ENCODE peak calls at places on chromosomes 13 and 19, in four cellular contexts. Q is SK-N-SH, D is GM12878, J is K562. A is an unnamed sample.

GRCh38 chr13:28717170-28717569 is 1.6 kb downstream of the SLC46A3 start:
- DNase-seq in D (no peak), J (no peak), Q (no peak), A (no peak)

GRCh38 chr19:17415107-17415506 is 4.7 kb upstream of the MVB12A start:
- DNase-seq in J (no peak), D (no peak), Q (no peak), A (no peak)

GRCh38 chr13:60090579-60090978 is 73.1 kb downstream of the DIAPH3 start:
- DNase-seq in D (no peak), J (no peak), Q (no peak), A (no peak)

GRCh38 chr13:64928704-64929499 is 2301.2 kb downstream of the PCDH9 start:
- DNase-seq in J (no peak), Q (no peak), D (no peak), A (no peak)

GRCh38 chr19:8641908-8642547 is 11.6 kb downstream of the NFILZ start:
- DNase-seq in J (peak), Q (peak), D (no peak), A (peak)

GRCh38 chr19:28012361-28012760 is 1200.6 kb downstream of the UQCRFS1 start:
- DNase-seq in Q (peak), J (peak), D (no peak), A (no peak)

GRCh38 chr13:27500806-27501534 is 50.6 kb upstream of the MTIF3 start:
- DNase-seq in Q (no peak), J (no peak), D (no peak), A (no peak)

GRCh38 chr19:6413291-6413690 is 11.3 kb downstream of the KHSRP start:
- DNase-seq in J (no peak), Q (peak), D (no peak), A (no peak)

GRCh38 chr19:41353466-41354342 is at the start of gene TGFB1:
- DNase-seq in Q (peak), J (peak), D (peak), A (peak)

GRCh38 chr19:54469496-54469934 is 3.6 kb downstream of the CDC42EP5 start:
- DNase-seq in J (peak), Q (no peak), D (no peak), A (no peak)

GRCh38 chr19:35987571-35987896 is 7.5 kb upstream of the SDHAF1 start:
- DNase-seq in D (no peak), J (no peak), Q (no peak), A (no peak)

GRCh38 chr19:32309711-32310390 is 35.6 kb upstream of the ZNF507 start:
- DNase-seq in Q (no peak), D (no peak), J (no peak), A (no peak)

GRCh38 chr13:107551521-107551920 is 663.8 kb downstream of the LIG4 start:
- DNase-seq in J (no peak), D (no peak), Q (no peak), A (no peak)

GRCh38 chr19:21568816-21569496 is 63.6 kb downstream of the ZNF429 start:
- DNase-seq in Q (no peak), J (no peak), D (no peak), A (no peak)

GRCh38 chr13:32314968-32315254 is 252 bp downstream of the ZAR1L start:
- DNase-seq in D (no peak), Q (peak), J (peak), A (peak)

GRCh38 chr13:75785130-75785529 is 149.0 kb downstream of the LMO7 start:
- DNase-seq in D (no peak), J (no peak), Q (no peak), A (no peak)

GRCh38 chr19:42207767-42208259 is 9.7 kb downstream of the DEDD2 start:
- DNase-seq in J (peak), Q (no peak), D (no peak), A (no peak)

GRCh38 chr19:23507441-23507840 is 112.2 kb upstream of the ZNF91 start:
- DNase-seq in Q (no peak), J (no peak), D (no peak), A (no peak)

GRCh38 chr13:21124853-21125252 is 51.5 kb downstream of the SKA3 start:
- DNase-seq in D (no peak), J (no peak), Q (peak), A (peak)

GRCh38 chr13:87274209-87274819 is 396.9 kb upstream of the SLITRK5 start:
- DNase-seq in Q (peak), D (no peak), J (peak), A (peak)

GRCh38 chr13:99350191-99350590 is 43.0 kb upstream of the GPR183 start:
- DNase-seq in D (no peak), J (no peak), Q (no peak), A (no peak)

GRCh38 chr13:90416519-90416918 is 931.0 kb upstream of the MIR17HG start:
- DNase-seq in D (no peak), Q (no peak), J (no peak), A (no peak)

GRCh38 chr19:12035220-12036172 is at the start of gene ZNF433:
- DNase-seq in Q (peak), J (peak), D (no peak), A (peak)
- TF ChIP-seq FOXM1 in Q (no peak), J (no peak), D (no peak), A (no peak)

GRCh38 chr13:101706651-101707050 is 254.2 kb downstream of the ITGBL1 start:
- DNase-seq in J (no peak), Q (no peak), D (no peak), A (no peak)
- TF ChIP-seq FOXM1 in J (no peak), Q (no peak), D (no peak), A (no peak)

DNA sequence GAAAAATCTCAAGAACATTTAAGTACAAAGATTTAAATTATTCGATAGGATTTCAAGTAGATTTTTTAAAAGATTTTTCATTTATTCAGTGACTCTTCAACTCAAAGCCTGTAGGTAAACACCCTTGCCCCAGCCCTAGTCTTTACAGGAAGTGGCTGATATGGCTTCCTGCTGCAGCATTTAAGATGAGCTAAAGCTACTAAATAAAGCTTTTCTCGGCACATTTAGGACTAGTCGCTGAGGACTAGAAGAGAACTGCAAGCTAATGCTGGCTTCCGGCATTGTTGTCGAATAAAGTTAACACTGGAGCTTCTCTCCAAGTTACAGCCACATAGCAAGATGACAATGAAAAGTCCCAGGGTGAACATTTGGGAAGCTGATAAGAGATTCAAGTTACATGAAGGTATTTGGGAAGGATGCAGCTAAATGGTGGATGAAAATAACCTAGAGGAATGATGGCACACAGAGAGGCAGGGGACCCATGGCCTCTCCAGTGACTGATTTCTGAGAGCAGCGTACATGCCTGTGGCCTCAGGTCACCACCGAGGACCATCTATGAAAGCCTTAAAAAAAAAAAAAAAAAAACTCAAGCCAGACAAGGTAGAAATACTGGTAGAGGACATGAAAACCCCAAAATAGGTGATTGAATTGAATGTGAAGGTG is 155.6 kb downstream of the DCT start:
- DNase-seq in Q (no peak), D (no peak), J (no peak), A (no peak)
- TF ChIP-seq FOXM1 in Q (no peak), D (no peak), J (no peak), A (no peak)

GRCh38 chr19:13872695-13873389 is 4.1 kb upstream of the NANOS3 start:
- DNase-seq in J (peak), Q (peak), D (no peak), A (no peak)
- TF ChIP-seq FOXM1 in J (no peak), Q (no peak), D (no peak), A (no peak)

GRCh38 chr19:4374451-4375163 is 25.7 kb downstream of the SH3GL1 start:
- DNase-seq in Q (no peak), D (no peak), J (peak), A (no peak)

GRCh38 chr19:4376245-4376990 is 23.9 kb downstream of the SH3GL1 start:
- DNase-seq in D (no peak), Q (no peak), J (no peak), A (no peak)

GRCh38 chr19:4376991-4377781 is 23.2 kb downstream of the SH3GL1 start:
- DNase-seq in D (no peak), J (no peak), Q (no peak), A (no peak)

GRCh38 chr19:4375164-4375619 is 25.2 kb downstream of the SH3GL1 start:
- DNase-seq in D (no peak), Q (peak), J (peak), A (no peak)

GRCh38 chr19:4375620-4376228 is 24.6 kb downstream of the SH3GL1 start:
- DNase-seq in D (peak), J (peak), Q (peak), A (peak)
- TF ChIP-seq FOXM1 in D (no peak), J (no peak), Q (no peak), A (no peak)

GRCh38 chr19:33905937-33906577 is 109.4 kb downstream of the KCTD15 start:
- DNase-seq in J (peak), Q (peak), D (no peak), A (no peak)
- TF ChIP-seq FOXM1 in J (no peak), Q (no peak), D (no peak), A (no peak)

DNA sequence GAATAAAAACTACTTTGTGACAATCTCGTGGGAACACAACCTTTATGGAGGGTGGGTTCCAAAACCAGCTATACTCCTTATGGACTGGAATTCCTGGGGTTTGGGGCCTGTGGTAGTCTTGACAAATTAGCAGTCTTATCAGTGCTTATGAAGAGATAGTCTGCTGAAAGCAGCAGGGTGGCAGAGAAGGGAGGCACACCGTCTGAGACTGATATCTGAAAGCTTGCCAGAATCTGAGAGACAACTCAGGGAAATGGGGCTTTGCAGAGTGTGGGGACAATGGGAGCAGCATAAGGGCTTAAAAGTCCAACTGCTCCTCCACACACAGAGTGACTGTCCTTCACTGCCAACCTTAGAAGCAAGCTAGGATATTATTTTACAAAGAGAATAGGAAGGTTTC is 95.9 kb downstream of the UGGT2 start:
- DNase-seq in D (no peak), J (peak), Q (no peak), A (no peak)
- TF ChIP-seq FOXM1 in D (no peak), J (no peak), Q (no peak), A (no peak)

A was measured in HEK293T.